ENCODE peak calls at places on chromosome 20, in seven cellular contexts. A is PC-9, F is bronchial epithelial cell, Q is fibroblast of villous mesenchyme, N is fibroblast of lung, V is ovary, Y is AG04449. D is an unnamed sample.

GRCh38 chr20:50456452-50457324 is 53.5 kb upstream of the PTPN1 start:
- DNase-seq in V (no peak), N (no peak), A (no peak), F (no peak), Q (no peak), Y (no peak), D (no peak)

GRCh38 chr20:21501184-21501583 is 12.7 kb downstream of the NKX2-2 start:
- DNase-seq in F (no peak), Y (no peak), N (no peak), Q (no peak), A (no peak), V (no peak), D (no peak)

GRCh38 chr20:17916365-17916996 is 52.1 kb downstream of the SNX5 start:
- DNase-seq in Q (peak), A (no peak), N (peak), Y (no peak), V (no peak), F (no peak), D (no peak)

GRCh38 chr20:10467985-10468845 is 33.1 kb downstream of the SLX4IP start:
- DNase-seq in A (no peak), V (no peak), F (no peak), N (no peak), Q (no peak), Y (no peak), D (no peak)

GRCh38 chr20:14706555-14706954 is 369.1 kb upstream of the FLRT3 start:
- DNase-seq in Y (no peak), A (no peak), F (no peak), V (no peak), N (no peak), Q (no peak), D (no peak)

GRCh38 chr20:11350126-11351005 is 567.3 kb upstream of the BTBD3 start:
- DNase-seq in A (no peak), F (peak), V (no peak), Q (peak), N (peak), Y (peak), D (peak)

GRCh38 chr20:48285656-48286055 is 500.4 kb upstream of the SULF2 start:
- DNase-seq in N (no peak), Q (no peak), F (no peak), V (no peak), Y (no peak), A (no peak), D (no peak)

GRCh38 chr20:22223251-22223650 is 361.1 kb downstream of the FOXA2 start:
- DNase-seq in Y (no peak), V (no peak), N (no peak), F (no peak), A (no peak), Q (no peak), D (no peak)

GRCh38 chr20:32580970-32581838 is 3.9 kb downstream of the NOL4L start:
- DNase-seq in A (no peak), N (no peak), Q (peak), V (no peak), Y (no peak), F (no peak), D (no peak)

GRCh38 chr20:18973499-18974173 is 160.1 kb downstream of the SCP2D1 start:
- DNase-seq in A (no peak), Y (no peak), F (peak), V (peak), Q (no peak), N (no peak), D (no peak)

GRCh38 chr20:31505903-31506302 is 8.3 kb upstream of the HM13 start:
- DNase-seq in N (no peak), Q (peak), Y (no peak), A (peak), V (no peak), F (peak), D (no peak)

GRCh38 chr20:19540401-19540800 is 217.7 kb upstream of the RIN2 start:
- DNase-seq in Q (peak), V (peak), A (no peak), F (no peak), N (no peak), Y (no peak), D (no peak)

GRCh38 chr20:54134445-54135220 is 39.2 kb downstream of the CYP24A1 start:
- DNase-seq in Q (no peak), N (no peak), A (peak), F (peak), Y (no peak), V (no peak), D (no peak)

GRCh38 chr20:21840991-21841390 is 135.5 kb downstream of the PAX1 start:
- DNase-seq in Q (no peak), V (no peak), Y (no peak), F (no peak), N (no peak), A (no peak), D (no peak)

GRCh38 chr20:43681468-43681942 is 14.6 kb downstream of the MYBL2 start:
- DNase-seq in Q (no peak), Y (no peak), A (no peak), V (no peak), N (no peak), F (no peak), D (no peak)

DNA sequence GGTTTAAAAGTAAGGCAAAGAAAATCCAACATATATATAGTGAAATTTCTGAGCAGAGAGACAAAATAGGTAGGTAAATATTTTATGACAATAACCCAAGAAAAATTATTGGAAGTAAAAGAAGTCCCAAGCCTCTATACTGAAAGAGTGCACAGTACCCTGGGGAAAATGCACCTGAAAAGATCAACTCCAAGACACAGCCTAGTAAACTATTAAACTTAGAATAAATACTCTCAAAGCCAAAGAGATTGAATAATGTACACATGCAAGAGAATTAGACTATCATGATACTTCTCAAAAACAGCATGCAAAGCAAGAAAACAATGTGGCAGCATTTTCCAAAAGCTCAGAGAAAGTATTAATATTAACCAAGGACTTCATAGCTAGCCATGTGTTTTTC is 676.8 kb upstream of the CHD6 start:
- DNase-seq in Y (no peak), A (no peak), Q (no peak), V (no peak), F (no peak), N (no peak), D (no peak)
- H3K4me3 ChIP-seq in Y (no peak), A (no peak), Q (no peak), V (no peak), F (no peak), N (no peak), D (no peak)

DNA sequence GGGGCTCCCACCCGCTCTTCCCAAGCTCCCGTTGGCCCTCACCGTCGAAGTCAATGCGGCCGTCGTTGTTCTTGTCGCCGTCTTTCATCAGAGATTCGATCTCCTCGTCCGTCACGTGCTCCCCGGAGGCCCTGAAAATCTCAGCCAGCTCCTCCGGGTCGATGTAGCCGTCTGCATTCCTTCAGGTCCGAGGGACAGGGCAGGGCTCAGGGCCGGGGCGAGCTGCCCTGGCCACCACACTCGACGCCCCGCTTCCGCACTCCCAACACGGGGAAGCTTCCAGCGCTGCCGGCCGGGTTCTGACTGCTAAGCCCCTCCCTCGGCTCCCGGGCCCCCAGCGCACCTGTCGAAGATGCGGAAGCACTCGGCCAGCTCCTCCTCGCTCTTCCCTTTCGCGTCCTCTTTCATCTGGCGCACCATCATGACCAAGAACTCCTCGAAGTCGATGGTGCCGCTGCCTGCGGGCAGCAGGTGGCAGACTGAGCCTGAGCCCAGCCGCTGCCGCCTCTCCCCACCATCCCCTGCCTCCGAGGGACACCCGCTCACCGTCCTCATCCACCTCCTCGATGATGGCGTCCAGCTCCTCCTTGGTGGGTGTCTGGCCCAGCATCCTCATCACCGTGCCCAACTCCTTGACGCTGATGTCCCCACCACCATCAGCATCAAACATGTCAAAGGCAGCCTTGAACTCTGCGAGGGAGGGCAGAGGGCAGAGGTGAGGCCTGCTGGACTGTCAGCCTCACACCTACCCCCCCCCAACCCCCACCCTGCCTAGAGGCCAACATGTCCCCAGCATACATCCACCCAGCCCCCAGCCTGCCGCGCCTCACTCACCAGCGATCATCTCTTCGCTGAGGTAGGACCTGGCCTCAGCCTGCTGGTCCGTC is 2.9 kb downstream of the TNNC2 start:
- DNase-seq in V (peak), A (peak), Q (no peak), F (peak), Y (no peak), N (peak), D (no peak)
- TF ChIP-seq CTCF in V (no peak), A (peak), Q (peak), F (peak), Y (peak), N (peak), D (peak)

GRCh38 chr20:62885808-62886708 is 24.4 kb upstream of the TCFL5 start:
- DNase-seq in Y (no peak), Q (peak), N (no peak), V (no peak), A (no peak), F (no peak), D (no peak)
- H3K4me3 ChIP-seq in Y (no peak), Q (no peak), N (no peak), V (no peak), A (no peak), F (no peak), D (no peak)

DNA sequence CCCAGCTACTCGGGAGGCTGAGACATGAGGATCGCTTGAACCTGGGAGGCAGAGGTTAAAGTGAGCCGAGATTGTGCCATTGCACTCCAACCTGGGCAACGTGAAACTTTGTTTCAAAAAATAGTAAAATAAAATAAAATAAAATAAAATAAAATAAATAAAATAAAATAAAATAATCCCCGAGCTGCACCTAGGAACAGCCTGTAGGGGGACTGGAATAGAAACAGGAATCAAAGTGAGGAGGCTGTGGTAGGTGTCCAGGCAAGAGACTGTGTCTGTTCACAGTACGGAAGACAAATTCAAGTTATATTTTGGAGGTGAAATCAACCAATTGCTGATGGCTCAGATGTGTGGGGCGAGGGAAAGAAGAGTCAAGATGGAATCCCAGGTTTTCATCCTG is 86.2 kb downstream of the KCNB1 start:
- DNase-seq in Q (no peak), Y (no peak), A (no peak), V (no peak), N (no peak), F (no peak), D (no peak)
- TF ChIP-seq CTCF in Q (no peak), Y (no peak), A (peak), V (no peak), N (no peak), F (no peak), D (peak)